ENCODE peak calls at places on chromosomes 4 and X, in four cellular contexts. O is K562, T is HCT116, M is HepG2. I is an unnamed sample.

GRCh38 chrX:140110081-140110650 is 144.8 kb upstream of the CXorf66 start:
- DNase-seq in T (no peak), M (no peak), O (no peak), I (no peak)

GRCh38 chr4:101279377-101279871 is 67.9 kb downstream of the PPP3CA start:
- DNase-seq in M (no peak), T (no peak), O (no peak), I (no peak)

GRCh38 chr4:8860096-8860891 is 11.3 kb downstream of the HMX1 start:
- DNase-seq in T (no peak), O (no peak), M (no peak), I (no peak)

GRCh38 chr4:78652282-78652876 is 100.8 kb downstream of the ANXA3 start:
- DNase-seq in M (no peak), T (no peak), O (no peak), I (no peak)

GRCh38 chr4:142358656-142359055 is 487.4 kb downstream of the INPP4B start:
- DNase-seq in T (no peak), M (no peak), O (no peak), I (no peak)

GRCh38 chr4:54942735-54943134 is 182.7 kb downstream of the KDR start:
- DNase-seq in O (no peak), M (no peak), T (no peak), I (no peak)

GRCh38 chr4:176882201-176882600 is 89.5 kb upstream of the VEGFC start:
- DNase-seq in T (no peak), M (no peak), O (no peak), I (no peak)

GRCh38 chr4:107693132-107693531 is 26.9 kb downstream of the PAPSS1 start:
- DNase-seq in O (no peak), M (no peak), T (no peak), I (no peak)

GRCh38 chr4:169976951-169977350 is 49.2 kb downstream of the MFAP3L start:
- DNase-seq in O (no peak), T (no peak), M (no peak), I (no peak)

GRCh38 chrX:51456814-51457213 is 39.6 kb downstream of the NUDT11 start:
- DNase-seq in M (peak; percentile 0), T (no peak), O (no peak), I (no peak)

GRCh38 chrX:51456246-51456645 is 40.1 kb downstream of the NUDT11 start:
- DNase-seq in T (no peak), M (no peak), O (no peak), I (no peak)

GRCh38 chrX:51463322-51463721 is 33.1 kb downstream of the NUDT11 start:
- DNase-seq in M (no peak), O (no peak), T (no peak), I (no peak)

GRCh38 chrX:51459125-51459524 is 37.3 kb downstream of the NUDT11 start:
- DNase-seq in M (peak; percentile 3), T (peak; percentile 18), O (peak; percentile 5), I (no peak)

GRCh38 chrX:51461053-51462050 is 35.0 kb downstream of the NUDT11 start:
- DNase-seq in M (peak; percentile 6), O (peak; percentile 17), T (peak; percentile 7), I (peak; percentile 47)
- TF ChIP-seq TCF7L2 in M (no peak), O (no peak), T (no peak), I (no peak)

GRCh38 chr4:17811078-17811603 is 362 bp downstream of the NCAPG start:
- DNase-seq in O (peak; percentile 46), T (no peak), M (no peak), I (no peak)
- H3K4me3 ChIP-seq in O (peak overlapping the region; percentile 65), T (peak overlapping the region; percentile 93), M (peak overlapping the region; percentile 93), I (peak overlapping the region; percentile 89)

GRCh38 chr4:139769355-139769754 is 103.7 kb downstream of the MGST2 start:
- DNase-seq in O (no peak), T (no peak), M (no peak), I (no peak)

GRCh38 chr4:139767585-139767984 is 102.0 kb downstream of the MGST2 start:
- DNase-seq in M (no peak), O (no peak), T (no peak), I (no peak)

GRCh38 chr4:139768366-139768765 is 102.7 kb downstream of the MGST2 start:
- DNase-seq in M (no peak), O (no peak), T (no peak), I (no peak)

GRCh38 chr4:139770361-139770760 is 104.7 kb downstream of the MGST2 start:
- DNase-seq in T (no peak), M (no peak), O (no peak), I (no peak)

DNA sequence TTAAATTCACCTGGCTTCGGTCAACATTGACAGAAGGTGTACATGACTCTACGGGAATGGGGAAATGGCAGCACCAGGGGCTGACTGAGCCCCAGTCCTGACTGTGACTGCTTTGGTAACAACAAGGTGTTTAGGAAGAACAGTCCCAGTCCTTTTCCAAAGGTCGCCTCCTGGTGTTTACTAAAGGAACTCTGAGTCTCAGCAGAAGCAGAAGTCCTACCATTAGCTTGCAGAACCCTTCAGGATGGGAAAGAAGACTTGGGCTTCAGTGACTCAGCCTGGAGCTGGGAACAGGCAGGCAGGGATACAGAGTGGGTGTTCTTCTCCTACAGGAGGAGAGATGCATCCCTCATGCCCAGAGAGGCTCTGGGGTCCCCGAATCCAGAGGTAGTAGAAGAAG is 103.3 kb downstream of the MGST2 start:
- DNase-seq in T (no peak), M (peak; percentile 36), O (peak; percentile 34), I (no peak)
- TF ChIP-seq CTCF in T (peak; percentile 28), M (peak; percentile 67), O (peak; percentile 58), I (peak; percentile 18)

GRCh38 chrX:72029473-72030411 is 102.0 kb downstream of the RTL5 start:
- DNase-seq in O (no peak), M (peak; percentile 16), T (no peak), I (peak; percentile 20)
- TF ChIP-seq TCF7L2 in O (no peak), M (no peak), T (no peak), I (no peak)

GRCh38 chrX:67544281-67544680 is 460 bp downstream of the AR start:
- DNase-seq in M (no peak), O (no peak), T (no peak), I (no peak)

GRCh38 chrX:67544871-67545771 is 1.3 kb downstream of the AR start:
- DNase-seq in T (no peak), M (no peak), O (no peak), I (no peak)

GRCh38 chrX:67543818-67544217 is at the start of gene AR:
- DNase-seq in M (no peak), T (no peak), O (no peak), I (no peak)

GRCh38 chrX:67545772-67546495 is 2.1 kb downstream of the AR start:
- DNase-seq in T (no peak), O (no peak), M (no peak), I (no peak)

DNA sequence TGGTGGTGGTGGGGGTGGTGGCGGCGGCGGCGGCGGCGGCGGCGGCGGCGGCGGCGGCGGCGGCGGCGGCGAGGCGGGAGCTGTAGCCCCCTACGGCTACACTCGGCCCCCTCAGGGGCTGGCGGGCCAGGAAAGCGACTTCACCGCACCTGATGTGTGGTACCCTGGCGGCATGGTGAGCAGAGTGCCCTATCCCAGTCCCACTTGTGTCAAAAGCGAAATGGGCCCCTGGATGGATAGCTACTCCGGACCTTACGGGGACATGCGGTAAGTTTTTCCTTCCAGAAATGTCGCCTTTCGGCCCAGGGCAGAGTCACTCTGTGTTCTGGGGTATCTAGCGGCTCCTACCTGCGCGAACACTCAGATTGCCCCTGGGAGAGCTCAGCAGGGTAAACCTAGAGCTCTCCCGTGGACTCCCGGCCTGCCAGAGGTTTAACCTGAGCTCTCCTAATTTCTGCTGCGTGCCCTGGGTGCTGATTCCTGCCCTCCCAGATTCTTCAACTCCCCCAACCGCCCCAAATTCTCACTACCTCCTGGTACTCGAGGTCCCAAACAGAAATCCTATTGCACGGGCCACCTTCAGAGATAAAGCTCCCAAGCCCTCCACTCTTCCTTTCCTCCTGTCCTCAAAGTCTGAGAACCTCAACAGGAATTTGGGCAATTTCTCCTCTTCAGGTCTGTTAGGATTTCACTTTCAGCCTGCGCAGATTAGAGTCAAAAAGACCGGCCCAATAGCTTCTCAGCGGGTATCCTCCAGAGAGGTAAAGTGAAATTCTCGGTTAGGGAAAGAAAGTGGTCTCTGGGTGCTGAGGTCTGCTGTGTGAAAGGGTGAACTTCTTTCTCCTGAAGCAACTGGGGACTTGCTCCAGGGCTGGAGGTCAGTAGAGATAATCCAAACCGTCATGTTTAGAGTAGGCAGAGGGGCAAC is 2.9 kb downstream of the AR start:
- DNase-seq in O (no peak), T (no peak), M (no peak), I (no peak)
- H3K4me3 ChIP-seq in O (no peak overlapping the region), T (no peak overlapping the region), M (peak overlapping the region; percentile 40), I (no peak overlapping the region)

GRCh38 chr4:165324918-165325304 is 2.6 kb upstream of the MSMO1 start:
- DNase-seq in T (no peak), O (no peak), M (no peak), I (no peak)
- TF ChIP-seq CTCF in T (no peak), O (no peak), M (no peak), I (no peak)

GRCh38 chrX:21745756-21746155 is 12.2 kb downstream of the SMPX start:
- DNase-seq in T (no peak), O (peak; percentile 9), M (no peak), I (no peak)

GRCh38 chrX:21748235-21748634 is 9.7 kb downstream of the SMPX start:
- DNase-seq in T (no peak), O (no peak), M (no peak), I (no peak)

GRCh38 chrX:21749924-21750323 is 8.0 kb downstream of the SMPX start:
- DNase-seq in M (no peak), T (no peak), O (no peak), I (no peak)

GRCh38 chrX:21744721-21745120 is 13.2 kb downstream of the SMPX start:
- DNase-seq in O (no peak), M (no peak), T (no peak), I (no peak)

DNA sequence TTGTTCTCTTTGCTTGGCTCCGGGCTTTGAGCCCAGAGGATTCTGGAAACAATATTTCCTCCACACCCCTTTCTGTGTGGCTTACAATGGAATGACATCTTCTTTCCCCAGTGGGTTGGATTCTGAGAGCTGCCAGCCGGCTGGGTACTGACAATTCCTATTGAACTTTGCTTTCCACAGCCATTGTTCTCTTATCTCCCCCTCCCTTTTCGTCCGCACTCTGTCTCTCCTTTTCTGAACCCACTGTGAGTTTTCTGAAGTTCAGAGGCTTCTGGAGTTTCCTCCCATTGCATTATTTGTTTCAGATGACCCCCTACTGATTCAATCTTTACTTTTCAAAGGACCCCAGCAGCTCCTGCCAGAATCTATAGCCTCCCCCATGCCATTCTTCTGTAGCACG is 10.4 kb downstream of the SMPX start:
- DNase-seq in T (no peak), M (no peak), O (no peak), I (no peak)
- TF ChIP-seq TCF7L2 in T (no peak), M (no peak), O (no peak), I (no peak)

GRCh38 chr4:183398298-183399129 is 45.9 kb upstream of the CDKN2AIP start:
- DNase-seq in T (no peak), O (peak; percentile 83), M (peak; percentile 51), I (no peak)
- H3K4me3 ChIP-seq in T (peak overlapping the region; percentile 52), O (peak overlapping the region; percentile 20), M (peak overlapping the region; percentile 71), I (peak overlapping the region; percentile 39)